ENCODE peak calls at places on chromosome 6, in nine cellular contexts. One of them, this sample, is unnamed. For H3K4me1, the result is how much of the 10 kb centered on the place peaks cover.

GRCh38 chr6:131060311-131060710 is 2.7 kb downstream of the EPB41L2 start:
- DNase-seq in upper lobe of right lung: no peak
- DNase-seq in pancreas: no peak
- DNase-seq in SJSA1: no peak
- DNase-seq in neuronal stem cell: no peak
- DNase-seq in heart left ventricle: no peak
- DNase-seq in hepatocyte: no peak
- DNase-seq in SK-N-SH: no peak
- DNase-seq in CD8-positive, alpha-beta T cell: no peak
- DNase-seq in this sample: no peak

GRCh38 chr6:136921521-136921935 is 573 bp upstream of the SLC35D3 start:
- DNase-seq in upper lobe of right lung: no peak
- DNase-seq in pancreas: peak
- DNase-seq in SJSA1: no peak
- DNase-seq in neuronal stem cell: peak
- DNase-seq in heart left ventricle: no peak
- DNase-seq in hepatocyte: peak
- DNase-seq in SK-N-SH: peak
- DNase-seq in CD8-positive, alpha-beta T cell: no peak
- DNase-seq in this sample: peak

GRCh38 chr6:136117081-136117480 is 133.0 kb downstream of the MTFR2 start:
- DNase-seq in upper lobe of right lung: no peak
- DNase-seq in pancreas: no peak
- DNase-seq in SJSA1: no peak
- DNase-seq in neuronal stem cell: no peak
- DNase-seq in heart left ventricle: no peak
- DNase-seq in hepatocyte: no peak
- DNase-seq in SK-N-SH: no peak
- DNase-seq in CD8-positive, alpha-beta T cell: no peak
- DNase-seq in this sample: no peak

GRCh38 chr6:72595812-72596211 is 26.1 kb upstream of the KCNQ5 start:
- DNase-seq in upper lobe of right lung: no peak
- DNase-seq in pancreas: no peak
- DNase-seq in SJSA1: no peak
- DNase-seq in neuronal stem cell: no peak
- DNase-seq in heart left ventricle: no peak
- DNase-seq in hepatocyte: no peak
- DNase-seq in SK-N-SH: no peak
- DNase-seq in CD8-positive, alpha-beta T cell: no peak
- DNase-seq in this sample: no peak

GRCh38 chr6:33822575-33823395 is 19.0 kb upstream of the MLN start:
- DNase-seq in upper lobe of right lung: no peak
- DNase-seq in pancreas: no peak
- DNase-seq in SJSA1: no peak
- DNase-seq in neuronal stem cell: peak
- DNase-seq in heart left ventricle: no peak
- DNase-seq in hepatocyte: no peak
- DNase-seq in SK-N-SH: peak
- DNase-seq in CD8-positive, alpha-beta T cell: no peak
- DNase-seq in this sample: peak

GRCh38 chr6:36301085-36301658 is 31.3 kb downstream of the PNPLA1 start:
- DNase-seq in upper lobe of right lung: no peak
- DNase-seq in pancreas: no peak
- DNase-seq in SJSA1: no peak
- DNase-seq in neuronal stem cell: no peak
- DNase-seq in heart left ventricle: no peak
- DNase-seq in hepatocyte: no peak
- DNase-seq in SK-N-SH: no peak
- DNase-seq in CD8-positive, alpha-beta T cell: no peak
- DNase-seq in this sample: no peak

GRCh38 chr6:33744895-33745546 is 1.7 kb downstream of the IP6K3 start:
- DNase-seq in upper lobe of right lung: no peak
- DNase-seq in pancreas: no peak
- DNase-seq in SJSA1: no peak
- DNase-seq in neuronal stem cell: no peak
- DNase-seq in heart left ventricle: no peak
- DNase-seq in hepatocyte: peak
- DNase-seq in SK-N-SH: no peak
- DNase-seq in CD8-positive, alpha-beta T cell: no peak
- DNase-seq in this sample: peak

GRCh38 chr6:37170273-37171140 is 555 bp downstream of the PIM1 start:
- DNase-seq in upper lobe of right lung: peak
- DNase-seq in pancreas: no peak
- DNase-seq in SJSA1: peak
- DNase-seq in neuronal stem cell: peak
- DNase-seq in heart left ventricle: peak
- DNase-seq in hepatocyte: peak
- DNase-seq in SK-N-SH: peak
- DNase-seq in CD8-positive, alpha-beta T cell: peak
- DNase-seq in this sample: peak

GRCh38 chr6:121867095-121867494 is 431.6 kb downstream of the GJA1 start:
- DNase-seq in upper lobe of right lung: no peak
- DNase-seq in pancreas: no peak
- DNase-seq in SJSA1: no peak
- DNase-seq in neuronal stem cell: no peak
- DNase-seq in heart left ventricle: no peak
- DNase-seq in hepatocyte: no peak
- DNase-seq in SK-N-SH: no peak
- DNase-seq in CD8-positive, alpha-beta T cell: no peak
- DNase-seq in this sample: no peak

GRCh38 chr6:133767571-133767970 is 121.3 kb upstream of the TCF21 start:
- DNase-seq in upper lobe of right lung: no peak
- DNase-seq in pancreas: no peak
- DNase-seq in SJSA1: no peak
- DNase-seq in neuronal stem cell: no peak
- DNase-seq in heart left ventricle: no peak
- DNase-seq in hepatocyte: no peak
- DNase-seq in SK-N-SH: no peak
- DNase-seq in CD8-positive, alpha-beta T cell: no peak
- DNase-seq in this sample: no peak

GRCh38 chr6:136609878-136610706 is 59.9 kb upstream of the MAP7 start:
- DNase-seq in upper lobe of right lung: no peak
- DNase-seq in pancreas: peak
- DNase-seq in SJSA1: peak
- DNase-seq in neuronal stem cell: no peak
- DNase-seq in heart left ventricle: peak
- DNase-seq in hepatocyte: peak
- DNase-seq in SK-N-SH: no peak
- DNase-seq in CD8-positive, alpha-beta T cell: no peak
- DNase-seq in this sample: peak

GRCh38 chr6:14722704-14723103 is 523.2 kb upstream of the JARID2 start:
- DNase-seq in upper lobe of right lung: no peak
- DNase-seq in pancreas: no peak
- DNase-seq in SJSA1: no peak
- DNase-seq in neuronal stem cell: no peak
- DNase-seq in heart left ventricle: no peak
- DNase-seq in hepatocyte: no peak
- DNase-seq in SK-N-SH: no peak
- DNase-seq in CD8-positive, alpha-beta T cell: peak
- DNase-seq in this sample: no peak

GRCh38 chr6:56193846-56194245 is 53.5 kb downstream of the COL21A1 start:
- DNase-seq in upper lobe of right lung: no peak
- DNase-seq in pancreas: no peak
- DNase-seq in SJSA1: no peak
- DNase-seq in neuronal stem cell: no peak
- DNase-seq in heart left ventricle: no peak
- DNase-seq in hepatocyte: no peak
- DNase-seq in SK-N-SH: no peak
- DNase-seq in CD8-positive, alpha-beta T cell: no peak
- DNase-seq in this sample: no peak

GRCh38 chr6:149563928-149564325 is 2.2 kb upstream of the GINM1 start:
- DNase-seq in upper lobe of right lung: no peak
- DNase-seq in pancreas: no peak
- DNase-seq in SJSA1: no peak
- DNase-seq in neuronal stem cell: no peak
- DNase-seq in heart left ventricle: no peak
- DNase-seq in hepatocyte: no peak
- DNase-seq in SK-N-SH: no peak
- DNase-seq in CD8-positive, alpha-beta T cell: no peak
- DNase-seq in this sample: no peak

GRCh38 chr6:149566372-149567193 is at the start of gene GINM1:
- DNase-seq in upper lobe of right lung: peak
- DNase-seq in pancreas: peak
- DNase-seq in SJSA1: peak
- DNase-seq in neuronal stem cell: no peak
- DNase-seq in heart left ventricle: peak
- DNase-seq in hepatocyte: peak
- DNase-seq in SK-N-SH: peak
- DNase-seq in CD8-positive, alpha-beta T cell: peak
- DNase-seq in this sample: peak

GRCh38 chr6:149567194-149567586 is 1.0 kb downstream of the GINM1 start:
- DNase-seq in upper lobe of right lung: no peak
- DNase-seq in pancreas: no peak
- DNase-seq in SJSA1: no peak
- DNase-seq in neuronal stem cell: no peak
- DNase-seq in heart left ventricle: no peak
- DNase-seq in hepatocyte: no peak
- DNase-seq in SK-N-SH: no peak
- DNase-seq in CD8-positive, alpha-beta T cell: no peak
- DNase-seq in this sample: no peak

GRCh38 chr6:149565539-149566371 is 420 bp upstream of the GINM1 start:
- DNase-seq in upper lobe of right lung: peak
- DNase-seq in pancreas: peak
- DNase-seq in SJSA1: peak
- DNase-seq in neuronal stem cell: peak
- DNase-seq in heart left ventricle: peak
- DNase-seq in hepatocyte: peak
- DNase-seq in SK-N-SH: peak
- DNase-seq in CD8-positive, alpha-beta T cell: peak
- DNase-seq in this sample: peak

GRCh38 chr6:149567846-149568585 is 1.8 kb downstream of the GINM1 start:
- DNase-seq in upper lobe of right lung: no peak
- DNase-seq in pancreas: no peak
- DNase-seq in SJSA1: no peak
- DNase-seq in neuronal stem cell: no peak
- DNase-seq in heart left ventricle: no peak
- DNase-seq in hepatocyte: no peak
- DNase-seq in SK-N-SH: no peak
- DNase-seq in CD8-positive, alpha-beta T cell: no peak
- DNase-seq in this sample: no peak
- H3K4me3 ChIP-seq in upper lobe of right lung: no peak
- H3K4me3 ChIP-seq in pancreas: no peak
- H3K4me3 ChIP-seq in SJSA1: no peak
- H3K4me3 ChIP-seq in neuronal stem cell: no peak
- H3K4me3 ChIP-seq in heart left ventricle: no peak
- H3K4me3 ChIP-seq in hepatocyte: no peak
- H3K4me3 ChIP-seq in SK-N-SH: no peak
- H3K4me3 ChIP-seq in CD8-positive, alpha-beta T cell: no peak
- H3K4me3 ChIP-seq in this sample: peak

GRCh38 chr6:143536866-143537691 is 25.6 kb upstream of the FUCA2 start:
- DNase-seq in upper lobe of right lung: peak
- DNase-seq in pancreas: peak
- DNase-seq in SJSA1: peak
- DNase-seq in neuronal stem cell: peak
- DNase-seq in heart left ventricle: peak
- DNase-seq in hepatocyte: peak
- DNase-seq in SK-N-SH: peak
- DNase-seq in CD8-positive, alpha-beta T cell: peak
- DNase-seq in this sample: peak
- H3K27ac ChIP-seq in upper lobe of right lung: peak
- H3K27ac ChIP-seq in pancreas: peak
- H3K27ac ChIP-seq in SJSA1: no peak
- H3K27ac ChIP-seq in neuronal stem cell: no peak
- H3K27ac ChIP-seq in heart left ventricle: peak
- H3K27ac ChIP-seq in hepatocyte: peak
- H3K27ac ChIP-seq in SK-N-SH: peak
- H3K27ac ChIP-seq in CD8-positive, alpha-beta T cell: no peak
- H3K27ac ChIP-seq in this sample: peak

GRCh38 chr6:52539607-52540006 is 37.3 kb downstream of the TRAM2 start:
- DNase-seq in upper lobe of right lung: no peak
- DNase-seq in pancreas: no peak
- DNase-seq in SJSA1: no peak
- DNase-seq in neuronal stem cell: no peak
- DNase-seq in heart left ventricle: no peak
- DNase-seq in hepatocyte: no peak
- DNase-seq in SK-N-SH: no peak
- DNase-seq in CD8-positive, alpha-beta T cell: no peak
- DNase-seq in this sample: no peak

GRCh38 chr6:52543262-52543661 is 33.6 kb downstream of the TRAM2 start:
- DNase-seq in upper lobe of right lung: no peak
- DNase-seq in pancreas: no peak
- DNase-seq in SJSA1: no peak
- DNase-seq in neuronal stem cell: no peak
- DNase-seq in heart left ventricle: no peak
- DNase-seq in hepatocyte: no peak
- DNase-seq in SK-N-SH: no peak
- DNase-seq in CD8-positive, alpha-beta T cell: no peak
- DNase-seq in this sample: no peak

GRCh38 chr6:52540286-52540902 is 36.5 kb downstream of the TRAM2 start:
- DNase-seq in upper lobe of right lung: no peak
- DNase-seq in pancreas: no peak
- DNase-seq in SJSA1: no peak
- DNase-seq in neuronal stem cell: no peak
- DNase-seq in heart left ventricle: no peak
- DNase-seq in hepatocyte: no peak
- DNase-seq in SK-N-SH: no peak
- DNase-seq in CD8-positive, alpha-beta T cell: no peak
- DNase-seq in this sample: no peak

GRCh38 chr6:52538921-52539354 is 37.9 kb downstream of the TRAM2 start:
- DNase-seq in upper lobe of right lung: no peak
- DNase-seq in pancreas: no peak
- DNase-seq in SJSA1: peak
- DNase-seq in neuronal stem cell: no peak
- DNase-seq in heart left ventricle: no peak
- DNase-seq in hepatocyte: no peak
- DNase-seq in SK-N-SH: no peak
- DNase-seq in CD8-positive, alpha-beta T cell: no peak
- DNase-seq in this sample: no peak

GRCh38 chr6:52541135-52541534 is 35.7 kb downstream of the TRAM2 start:
- DNase-seq in upper lobe of right lung: no peak
- DNase-seq in pancreas: no peak
- DNase-seq in SJSA1: no peak
- DNase-seq in neuronal stem cell: no peak
- DNase-seq in heart left ventricle: no peak
- DNase-seq in hepatocyte: no peak
- DNase-seq in SK-N-SH: no peak
- DNase-seq in CD8-positive, alpha-beta T cell: no peak
- DNase-seq in this sample: no peak
- H3K4me1 ChIP-seq in upper lobe of right lung: under half
- H3K4me1 ChIP-seq in pancreas: under half
- H3K4me1 ChIP-seq in SJSA1: half or more
- H3K4me1 ChIP-seq in neuronal stem cell: under half
- H3K4me1 ChIP-seq in heart left ventricle: half or more
- H3K4me1 ChIP-seq in hepatocyte: under half
- H3K4me1 ChIP-seq in SK-N-SH: half or more
- H3K4me1 ChIP-seq in CD8-positive, alpha-beta T cell: under half
- H3K4me1 ChIP-seq in this sample: under half

DNA sequence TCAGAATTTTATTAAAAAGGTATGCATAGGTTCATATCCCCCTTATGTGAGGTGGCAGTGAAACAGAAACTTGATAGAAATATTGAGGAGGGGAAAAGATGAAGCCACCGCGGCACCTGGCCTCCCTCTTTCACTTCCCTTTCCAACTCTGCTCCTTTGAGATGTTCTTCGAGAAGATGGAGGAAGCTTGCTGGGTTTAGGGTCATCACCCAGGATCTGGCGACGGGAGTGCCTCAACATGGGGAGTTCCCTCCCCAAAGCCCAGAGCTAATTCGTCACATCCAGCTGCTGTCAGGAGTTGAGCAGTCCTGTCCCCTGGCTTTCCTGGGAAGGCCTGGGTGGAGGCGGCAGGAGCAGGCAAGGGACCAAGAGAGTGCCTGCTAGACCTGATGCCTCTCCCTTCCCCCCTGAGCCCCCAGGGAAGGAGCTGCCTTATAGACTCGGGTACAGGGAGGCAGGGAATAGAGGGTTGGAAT is 29.1 kb downstream of the RREB1 start:
- DNase-seq in upper lobe of right lung: no peak
- DNase-seq in pancreas: peak
- DNase-seq in SJSA1: no peak
- DNase-seq in neuronal stem cell: no peak
- DNase-seq in heart left ventricle: no peak
- DNase-seq in hepatocyte: no peak
- DNase-seq in SK-N-SH: no peak
- DNase-seq in CD8-positive, alpha-beta T cell: no peak
- DNase-seq in this sample: no peak
- H3K4me3 ChIP-seq in upper lobe of right lung: no peak
- H3K4me3 ChIP-seq in pancreas: no peak
- H3K4me3 ChIP-seq in SJSA1: no peak
- H3K4me3 ChIP-seq in neuronal stem cell: no peak
- H3K4me3 ChIP-seq in heart left ventricle: no peak
- H3K4me3 ChIP-seq in hepatocyte: no peak
- H3K4me3 ChIP-seq in SK-N-SH: no peak
- H3K4me3 ChIP-seq in CD8-positive, alpha-beta T cell: peak
- H3K4me3 ChIP-seq in this sample: no peak